ENCODE peak calls at places on chromosome 3, in six cellular contexts. D is anterior cingulate cortex; U is endothelial cell; K is nephron progenitor cell; S is cardiac muscle cell; E is naive thymus-derived CD4-positive, alpha-beta T cell. Q is an unnamed sample.

GRCh38 chr3:55718475-55718874 is 231.4 kb upstream of the WNT5A start:
- DNase-seq in D (no peak), U (no peak), K (no peak), S (peak), E (no peak), Q (peak)

GRCh38 chr3:156601497-156601896 is 46.6 kb upstream of the SSR3 start:
- DNase-seq in S (no peak), E (no peak), D (no peak), U (no peak), K (no peak), Q (no peak)

GRCh38 chr3:183427206-183428139 is 946 bp downstream of the MCF2L2 start:
- DNase-seq in U (peak), E (no peak), K (peak), D (no peak), S (peak), Q (peak)

GRCh38 chr3:160686955-160687535 is 10.1 kb downstream of the ARL14 start:
- DNase-seq in D (no peak), K (no peak), E (peak), S (no peak), U (no peak), Q (no peak)

GRCh38 chr3:109050591-109051167 is 67.3 kb downstream of the MORC1 start:
- DNase-seq in D (no peak), K (peak), U (no peak), S (peak), E (peak), Q (no peak)

GRCh38 chr3:27905625-27906024 is 183.5 kb upstream of the EOMES start:
- DNase-seq in U (no peak), S (no peak), K (no peak), E (no peak), D (no peak), Q (no peak)

GRCh38 chr3:149968216-149968615 is 2.5 kb downstream of the PFN2 start:
- DNase-seq in U (peak), E (no peak), D (no peak), K (no peak), S (peak), Q (peak)

GRCh38 chr3:71264840-71265239 is 318.7 kb downstream of the FOXP1 start:
- DNase-seq in E (no peak), U (no peak), K (no peak), S (no peak), D (no peak), Q (no peak)

GRCh38 chr3:186520957-186521842 is 23.0 kb downstream of the CRYGS start:
- DNase-seq in K (peak), D (no peak), E (no peak), S (peak), U (no peak), Q (no peak)

GRCh38 chr3:95476534-95476933 is 1337.9 kb upstream of the EPHA6 start:
- DNase-seq in U (no peak), D (no peak), K (no peak), E (no peak), S (no peak), Q (no peak)

GRCh38 chr3:110567032-110567431 is 504.6 kb upstream of the NECTIN3 start:
- DNase-seq in E (no peak), D (no peak), U (no peak), K (no peak), S (no peak), Q (no peak)

GRCh38 chr3:9727041-9727595 is 4.4 kb upstream of the BRPF1 start:
- DNase-seq in K (no peak), D (no peak), S (no peak), E (peak), U (peak), Q (peak)

GRCh38 chr3:116059421-116060096 is 385.7 kb downstream of the LSAMP start:
- DNase-seq in K (no peak), D (no peak), S (peak), U (no peak), E (no peak), Q (no peak)

GRCh38 chr3:150469031-150469930 is 61.2 kb downstream of the TSC22D2 start:
- DNase-seq in D (no peak), E (no peak), K (no peak), U (no peak), S (no peak), Q (no peak)

GRCh38 chr3:138089091-138089490 is 26.3 kb downstream of the DZIP1L start:
- DNase-seq in U (no peak), S (no peak), K (no peak), E (no peak), D (no peak), Q (no peak)

GRCh38 chr3:177435301-177435700 is 238.0 kb upstream of the TBL1XR1 start:
- DNase-seq in E (no peak), D (no peak), S (no peak), K (no peak), U (no peak), Q (no peak)

GRCh38 chr3:79032686-79033318 is 735.0 kb downstream of the ROBO1 start:
- DNase-seq in K (no peak), U (peak), D (no peak), E (no peak), S (peak), Q (no peak)

GRCh38 chr3:33440328-33440577 is at the start of gene UBP1:
- DNase-seq in D (no peak), E (no peak), S (no peak), U (peak), K (peak), Q (no peak)

GRCh38 chr3:170907519-170908234 is 760 bp downstream of the EIF5A2 start:
- DNase-seq in K (peak), D (no peak), U (peak), E (peak), S (peak), Q (peak)

GRCh38 chr3:194089357-194090177 is 46.4 kb upstream of the HES1 start:
- DNase-seq in U (no peak), K (no peak), S (no peak), D (no peak), E (no peak), Q (no peak)

GRCh38 chr3:56502738-56503137 is 34.5 kb upstream of the ERC2 start:
- DNase-seq in D (no peak), K (no peak), S (no peak), E (no peak), U (no peak), Q (no peak)